ENCODE peak calls at places on chromosomes 3 and 15, in nine cellular contexts. X is WERI-Rb-1, E is endodermal cell, O is psoas muscle, Z is neural progenitor cell, J is mesenchymal stem cell, L is IMR-90, R is left ventricle myocardium inferior, I is heart left ventricle. V is an unnamed sample. For H3K27me3, the result is how much of the 10 kb centered on the place peaks cover.

GRCh38 chr3:123042413-123042812 is 14.8 kb upstream of the SEMA5B start:
- DNase-seq in R (no peak), I (peak), O (no peak), X (no peak), L (no peak), J (no peak), E (no peak), Z (no peak), V (no peak)

GRCh38 chr15:89201465-89202005 is 19.8 kb downstream of the RLBP1 start:
- DNase-seq in O (no peak), E (no peak), I (no peak), L (no peak), X (no peak), R (no peak), Z (no peak), J (no peak), V (no peak)

GRCh38 chr15:69044899-69045298 is 30.4 kb downstream of the NOX5 start:
- DNase-seq in O (no peak), R (no peak), X (no peak), I (no peak), E (no peak), L (peak), J (peak), Z (no peak), V (no peak)

GRCh38 chr15:45126535-45127158 is 3.0 kb downstream of the DUOXA1 start:
- DNase-seq in Z (peak), X (peak), J (peak), L (peak), O (no peak), E (peak), R (no peak), I (no peak), V (no peak)

GRCh38 chr15:78004222-78004727 is 73.2 kb downstream of the TBC1D2B start:
- DNase-seq in Z (peak), E (no peak), I (no peak), X (no peak), L (no peak), R (no peak), O (no peak), J (no peak), V (no peak)

GRCh38 chr15:89665449-89666146 is 10.3 kb upstream of the KIF7 start:
- DNase-seq in X (peak), E (peak), I (peak), O (peak), Z (peak), J (peak), L (peak), R (peak), V (no peak)

GRCh38 chr3:89955141-89955540 is 847.7 kb downstream of the EPHA3 start:
- DNase-seq in Z (no peak), X (no peak), O (no peak), J (peak), L (no peak), I (no peak), R (no peak), E (peak), V (no peak)

GRCh38 chr3:103499967-103500366 is 1065.2 kb downstream of the ZPLD1 start:
- DNase-seq in J (no peak), E (no peak), Z (no peak), I (no peak), O (no peak), R (no peak), L (no peak), X (no peak), V (no peak)

GRCh38 chr15:90064931-90065681 is 37.2 kb downstream of the IDH2 start:
- DNase-seq in O (peak), R (peak), Z (no peak), X (peak), J (peak), E (peak), L (no peak), I (peak), V (peak)

GRCh38 chr3:128502-128901 is 68.1 kb upstream of the CHL1 start:
- DNase-seq in O (no peak), J (no peak), Z (no peak), X (no peak), R (no peak), L (no peak), I (no peak), E (no peak), V (no peak)

GRCh38 chr3:66485291-66485968 is 15.4 kb downstream of the LRIG1 start:
- DNase-seq in I (no peak), R (no peak), Z (no peak), X (no peak), L (peak), E (no peak), J (peak), O (no peak), V (peak)

GRCh38 chr3:148916132-148916531 is 51.0 kb downstream of the CPA3 start:
- DNase-seq in L (no peak), J (no peak), E (no peak), R (no peak), X (no peak), O (no peak), I (no peak), Z (no peak), V (no peak)

GRCh38 chr3:182606905-182607504 is 186.3 kb upstream of the ATP11B start:
- DNase-seq in X (no peak), J (no peak), R (no peak), O (no peak), I (no peak), Z (no peak), L (no peak), E (no peak), V (no peak)

GRCh38 chr3:132255041-132255745 is 62.0 kb upstream of the ACP3 start:
- DNase-seq in L (peak), J (peak), I (no peak), E (no peak), X (no peak), Z (no peak), R (no peak), O (no peak), V (no peak)

GRCh38 chr3:157542711-157543485 is 39.7 kb upstream of the VEPH1 start:
- DNase-seq in I (peak), X (peak), J (peak), Z (peak), E (peak), O (peak), R (peak), L (peak), V (peak)

GRCh38 chr3:50388021-50388719 is 28.8 kb upstream of the TMEM115 start:
- DNase-seq in O (no peak), E (peak), J (peak), Z (peak), L (no peak), I (no peak), X (peak), R (no peak), V (no peak)

GRCh38 chr3:97293596-97294131 is 470.9 kb upstream of the ARL6 start:
- DNase-seq in I (no peak), Z (no peak), O (no peak), L (no peak), J (no peak), R (no peak), X (no peak), E (no peak), V (no peak)

GRCh38 chr3:110456001-110456400 is 615.6 kb upstream of the NECTIN3 start:
- DNase-seq in J (no peak), X (no peak), L (peak), E (no peak), O (no peak), I (no peak), Z (no peak), R (no peak), V (no peak)

GRCh38 chr15:55959744-55960143 is 33.7 kb downstream of the NEDD4 start:
- DNase-seq in R (no peak), J (no peak), E (no peak), O (no peak), X (no peak), I (no peak), Z (no peak), L (peak), V (no peak)

GRCh38 chr15:66703540-66703941 is 1.5 kb downstream of the SMAD6 start:
- DNase-seq in X (no peak), O (peak), R (peak), J (peak), L (peak), Z (peak), I (peak), E (no peak), V (no peak)

GRCh38 chr3:155302476-155302875 is 9.0 kb upstream of the STRIT1 start:
- DNase-seq in L (peak), O (no peak), J (peak), R (no peak), X (no peak), I (no peak), E (no peak), Z (no peak), V (no peak)

GRCh38 chr15:28983432-28984311 is 97.9 kb downstream of the APBA2 start:
- DNase-seq in Z (no peak), I (no peak), X (no peak), E (peak), O (no peak), J (no peak), R (no peak), L (no peak), V (no peak)

GRCh38 chr3:78725703-78726246 is 1042.0 kb downstream of the ROBO1 start:
- DNase-seq in Z (no peak), I (no peak), X (no peak), O (no peak), E (no peak), J (no peak), R (no peak), L (no peak), V (no peak)

GRCh38 chr15:41936155-41936554 is 36.2 kb downstream of the EHD4 start:
- DNase-seq in L (no peak), J (no peak), X (no peak), E (no peak), I (no peak), R (no peak), O (no peak), Z (no peak), V (no peak)

GRCh38 chr3:193870376-193871092 is 265.4 kb upstream of the HES1 start:
- DNase-seq in X (no peak), R (no peak), I (no peak), E (peak), L (peak), Z (no peak), O (no peak), J (peak), V (no peak)

GRCh38 chr3:30161370-30161769 is 445.0 kb upstream of the TGFBR2 start:
- DNase-seq in L (peak), J (no peak), E (no peak), R (no peak), O (no peak), I (peak), Z (no peak), X (no peak), V (no peak)

DNA sequence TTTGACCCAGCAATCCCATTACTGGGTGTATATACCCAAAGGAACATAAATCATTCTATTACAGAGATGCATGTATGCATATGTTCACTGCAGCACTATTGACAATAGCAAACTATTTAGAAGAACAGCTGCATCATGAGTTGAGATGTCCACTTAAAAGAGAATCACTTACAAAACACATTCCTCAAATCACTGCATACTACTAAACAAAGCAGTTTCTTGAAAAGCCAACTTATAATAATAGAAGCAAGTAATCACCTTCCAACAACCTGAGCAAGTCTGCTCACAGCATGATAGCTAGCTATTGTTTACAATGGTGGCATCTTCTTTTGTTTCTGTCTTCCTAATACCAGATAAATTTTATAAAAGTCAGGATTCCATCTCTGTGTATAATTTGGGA is 454.7 kb upstream of the ADAMTS9 start:
- DNase-seq in R (no peak), Z (peak), E (no peak), J (no peak), L (no peak), I (no peak), X (no peak), O (no peak), V (no peak)
- H3K27me3 ChIP-seq in R (under half), Z (under half), E (under half), J (under half), L (under half), I (under half), X (under half), O (under half), V (under half)

DNA sequence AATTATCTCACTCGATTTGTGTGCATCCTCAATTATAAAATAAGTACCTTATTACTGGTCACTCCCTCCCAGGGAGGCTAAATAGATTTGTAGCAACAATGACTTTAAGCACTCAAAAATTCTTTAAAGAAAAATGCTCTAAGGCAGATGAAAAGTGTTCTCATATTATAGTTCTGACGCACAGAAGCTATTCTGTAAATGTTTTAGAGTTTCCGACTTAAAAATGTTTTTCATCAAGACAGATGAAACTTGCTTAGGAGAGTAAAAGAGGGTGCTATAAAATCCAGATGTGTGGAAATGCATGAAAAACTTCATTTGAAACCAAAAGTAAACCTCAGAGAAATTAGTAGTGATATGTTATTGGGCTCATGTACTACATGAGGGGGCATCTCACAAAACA is 398.4 kb upstream of the KCNMB2 start:
- DNase-seq in L (no peak), E (no peak), J (no peak), X (no peak), I (no peak), Z (no peak), R (no peak), O (no peak), V (no peak)
- H3K27me3 ChIP-seq in L (under half), E (under half), J (under half), X (under half), I (under half), Z (under half), R (under half), O (under half), V (under half)

DNA sequence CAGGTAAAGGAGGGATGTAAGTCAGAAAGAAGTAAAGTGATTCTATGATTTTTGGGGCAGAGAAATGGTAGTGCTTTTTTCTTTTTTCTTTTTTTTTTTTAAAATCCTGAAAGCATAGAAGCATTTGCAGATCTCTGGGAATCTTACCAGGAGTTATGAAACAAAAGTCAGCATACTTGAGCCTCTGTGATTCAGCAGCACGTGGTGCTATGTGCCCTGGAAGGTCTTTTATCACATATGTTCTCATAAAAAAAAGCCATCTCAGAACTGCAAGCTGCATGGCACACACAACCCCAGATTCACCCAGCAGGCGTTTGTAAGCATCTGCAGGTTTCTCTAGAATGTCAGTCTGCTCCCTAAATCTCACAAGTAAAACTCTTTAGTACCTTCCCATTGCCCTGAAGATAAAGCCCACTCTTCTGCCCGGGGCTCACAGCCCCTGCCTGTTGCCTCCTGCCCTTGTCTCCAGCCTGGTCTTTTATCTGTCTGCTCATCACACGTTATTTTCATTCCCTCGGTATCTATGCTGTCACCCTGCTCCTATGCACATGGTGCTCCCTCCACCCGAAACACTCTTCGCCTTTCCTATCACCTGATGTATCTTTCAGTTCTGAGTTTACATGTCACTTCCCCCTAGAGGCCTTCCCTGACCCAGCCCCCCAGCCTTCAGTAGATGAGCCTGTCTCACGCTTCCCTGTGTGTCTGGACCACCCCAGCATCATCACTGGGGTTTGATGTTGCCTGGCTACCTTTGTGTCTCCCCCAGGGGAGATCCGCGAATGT is 72.4 kb downstream of the CHDH start:
- DNase-seq in E (no peak), O (no peak), Z (no peak), J (peak), X (no peak), I (no peak), R (no peak), L (peak), V (no peak)
- H3K27me3 ChIP-seq in E (under half), O (under half), Z (under half), J (under half), X (under half), I (under half), R (under half), L (under half), V (under half)

DNA sequence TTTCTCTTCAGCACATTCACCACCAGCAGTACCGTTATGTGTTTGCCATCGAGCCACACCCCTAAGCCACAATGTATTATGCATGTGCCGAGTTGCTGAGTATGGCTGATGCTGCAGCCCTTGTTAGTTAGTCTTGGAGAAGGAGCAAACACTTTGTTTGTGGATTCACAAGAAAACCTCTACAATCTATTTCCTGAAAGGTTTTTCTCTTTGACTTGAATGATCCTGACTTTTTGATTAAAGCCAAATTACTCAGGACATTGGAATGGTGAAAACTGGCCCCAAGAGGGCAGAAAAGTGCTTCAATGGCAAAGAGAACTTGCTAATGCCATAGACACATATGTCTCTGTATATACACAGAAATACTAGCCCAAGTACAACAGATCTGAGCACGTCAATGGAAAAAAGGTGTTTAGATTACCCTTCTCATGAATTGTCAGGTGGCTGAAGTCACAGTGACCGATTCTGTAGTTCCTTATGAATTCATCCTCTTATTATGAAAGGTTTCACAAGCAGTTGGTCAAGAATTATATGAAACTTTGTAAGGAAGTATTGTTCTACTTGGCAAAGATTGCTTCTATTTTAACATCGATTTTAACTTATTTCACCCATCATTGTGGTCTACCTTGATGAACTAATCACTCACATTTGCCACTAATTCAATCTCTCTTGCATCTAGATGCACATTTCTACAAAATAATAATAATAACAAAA is 103.0 kb downstream of the P3H2 start:
- DNase-seq in L (peak), I (no peak), O (no peak), J (peak), X (peak), E (peak), Z (peak), R (no peak), V (no peak)
- H3K27me3 ChIP-seq in L (under half), I (under half), O (under half), J (under half), X (under half), E (under half), Z (under half), R (under half), V (under half)

GRCh38 chr15:79967331-79968182 is 3.4 kb downstream of the BCL2A1 start:
- DNase-seq in E (no peak), Z (no peak), O (no peak), J (no peak), X (peak), I (no peak), L (no peak), R (no peak), V (no peak)

GRCh38 chr15:79964232-79964820 is 6.7 kb downstream of the BCL2A1 start:
- DNase-seq in R (no peak), L (no peak), X (no peak), O (no peak), E (no peak), J (no peak), I (no peak), Z (no peak), V (no peak)

GRCh38 chr15:79966634-79967330 is 4.2 kb downstream of the BCL2A1 start:
- DNase-seq in R (no peak), O (no peak), I (no peak), Z (no peak), X (no peak), J (no peak), E (no peak), L (no peak), V (no peak)

GRCh38 chr15:79969175-79969574 is 1.8 kb downstream of the BCL2A1 start:
- DNase-seq in E (no peak), I (no peak), J (no peak), L (no peak), O (no peak), Z (no peak), X (no peak), R (no peak), V (no peak)

GRCh38 chr15:79965836-79966630 is 5.0 kb downstream of the BCL2A1 start:
- DNase-seq in J (no peak), E (no peak), Z (no peak), R (no peak), O (no peak), I (no peak), L (peak), X (no peak), V (no peak)
- H3K27me3 ChIP-seq in J (under half), E (under half), Z (under half), R (under half), O (under half), I (under half), L (under half), X (under half), V (under half)

DNA sequence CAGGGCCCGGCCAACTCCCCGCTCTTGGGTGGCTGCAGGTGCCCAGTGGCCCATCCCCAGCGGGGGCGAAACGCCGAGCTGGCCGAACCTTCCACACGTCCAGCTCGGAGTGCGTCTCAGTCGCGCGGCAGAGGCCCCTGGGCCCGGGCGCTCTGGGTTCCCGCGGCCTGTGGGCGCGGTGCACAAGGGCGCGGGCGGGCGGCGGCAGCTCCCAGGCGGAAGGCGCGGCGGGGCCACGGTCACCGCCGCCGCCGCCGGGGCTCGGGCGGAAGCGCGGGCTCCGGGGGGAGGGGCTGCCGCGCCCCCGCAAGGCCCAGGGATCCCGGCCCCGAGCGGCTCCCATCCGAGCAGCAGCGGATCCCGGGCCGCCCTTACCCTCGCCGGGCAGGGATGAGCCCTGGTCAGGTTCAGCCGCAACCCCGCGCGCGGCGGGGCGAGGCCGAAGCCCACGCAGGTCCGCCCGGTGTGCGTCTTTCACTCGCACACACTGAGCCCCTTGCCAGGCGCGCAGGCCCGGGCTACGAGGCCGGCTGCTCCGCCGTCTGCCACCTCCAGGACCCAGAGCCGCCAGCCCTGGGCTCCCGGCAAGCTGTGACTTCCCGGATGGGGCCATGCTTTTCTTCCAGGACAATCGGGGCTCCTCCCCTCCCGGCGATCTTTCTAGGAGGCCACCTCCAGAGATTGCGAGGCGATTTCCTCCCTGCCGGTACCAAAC is 54.2 kb downstream of the CCDC54 start:
- DNase-seq in X (peak), R (peak), O (peak), Z (peak), E (peak), I (peak), L (peak), J (peak), V (peak)
- H3K27me3 ChIP-seq in X (under half), R (under half), O (under half), Z (half or more), E (under half), I (under half), L (under half), J (under half), V (under half)